ENCODE peak calls at places on chromosome 7, in five cellular contexts. H is activated CD8-positive, alpha-beta T cell treated with anti-CD3 and anti-CD28 coated beads, Interleukin-2, amount 10 ng/mL, durations not matched to agents 7 days and 5 days; W is coronary artery; Q is hypothalamus; R is astrocyte of the spinal cord. L is an unnamed sample.

GRCh38 chr7:43914795-43915194 is 8.4 kb upstream of the URGCP start:
- DNase-seq in H (no peak), W (no peak), Q (no peak), R (no peak), L (no peak)

GRCh38 chr7:130371059-130371458 is 9.2 kb upstream of the CPA1 start:
- DNase-seq in H (no peak), W (no peak), Q (no peak), R (no peak), L (no peak)

GRCh38 chr7:66075590-66076458 is at the start of gene ASL:
- DNase-seq in H (peak), W (peak), Q (peak), R (peak), L (peak)

GRCh38 chr7:50409856-50410468 is 40.2 kb downstream of the FIGNL1 start:
- DNase-seq in H (no peak), W (no peak), Q (no peak), R (no peak), L (no peak)

GRCh38 chr7:44065431-44066110 is at the start of gene PGAM2:
- DNase-seq in H (no peak), W (peak), Q (no peak), R (no peak), L (peak)

GRCh38 chr7:68720722-68721121 is 877.6 kb upstream of the AUTS2 start:
- DNase-seq in H (no peak), W (no peak), Q (no peak), R (peak), L (no peak)

GRCh38 chr7:105439174-105439893 is 50.6 kb upstream of the SRPK2 start:
- DNase-seq in H (no peak), W (no peak), Q (no peak), R (peak), L (no peak)

GRCh38 chr7:40526951-40527350 is 392.1 kb downstream of the SUGCT start:
- DNase-seq in H (no peak), W (no peak), Q (no peak), R (no peak), L (no peak)

GRCh38 chr7:140003913-140004382 is 58.8 kb downstream of the PARP12 start:
- DNase-seq in H (peak), W (no peak), Q (no peak), R (peak), L (no peak)

GRCh38 chr7:94810496-94810895 is 96.9 kb upstream of the PPP1R9A start:
- DNase-seq in H (no peak), W (no peak), Q (no peak), R (no peak), L (no peak)

GRCh38 chr7:17994079-17994478 is 33.6 kb downstream of the PRPS1L1 start:
- DNase-seq in H (no peak), W (no peak), Q (no peak), R (no peak), L (no peak)